ENCODE peak calls at places on chromosomes 13 and 19, in four cellular contexts. One of them, this sample, is unnamed.
A peak's percentile ranks its signal among the peaks of the same experiment; 100 is the strongest.

GRCh38 chr13:42680748-42681147 is 100.6 kb upstream of the FAM216B start:
- DNase-seq in fibroblast of lung: no peak
- DNase-seq in GM23338: peak; percentile 28
- DNase-seq in SK-N-SH: no peak
- DNase-seq in this sample: no peak

GRCh38 chr19:38617283-38617763 is 430 bp downstream of the MAP4K1 start:
- DNase-seq in fibroblast of lung: no peak
- DNase-seq in GM23338: no peak
- DNase-seq in SK-N-SH: no peak
- DNase-seq in this sample: no peak

GRCh38 chr13:49023441-49023840 is 47.7 kb downstream of the FNDC3A start:
- DNase-seq in fibroblast of lung: peak; percentile 88
- DNase-seq in GM23338: no peak
- DNase-seq in SK-N-SH: no peak
- DNase-seq in this sample: peak; percentile 67

GRCh38 chr19:38559428-38560401 is 58.0 kb downstream of the MAP4K1 start:
- DNase-seq in fibroblast of lung: peak; percentile 45
- DNase-seq in GM23338: no peak
- DNase-seq in SK-N-SH: no peak
- DNase-seq in this sample: peak; percentile 99

GRCh38 chr19:15563931-15564330 is 51.1 kb upstream of the CYP4F8 start:
- DNase-seq in fibroblast of lung: no peak
- DNase-seq in GM23338: no peak
- DNase-seq in SK-N-SH: no peak
- DNase-seq in this sample: no peak

GRCh38 chr13:101706651-101707050 is 254.2 kb downstream of the ITGBL1 start:
- DNase-seq in fibroblast of lung: peak; percentile 80
- DNase-seq in GM23338: no peak
- DNase-seq in SK-N-SH: no peak
- DNase-seq in this sample: peak; percentile 95

GRCh38 chr19:18441804-18442788 is 4.2 kb upstream of the ISYNA1 start:
- DNase-seq in fibroblast of lung: no peak
- DNase-seq in GM23338: peak; percentile 24
- DNase-seq in SK-N-SH: no peak
- DNase-seq in this sample: no peak

GRCh38 chr19:37564624-37565369 is 29.8 kb downstream of the ZNF571 start:
- DNase-seq in fibroblast of lung: no peak
- DNase-seq in GM23338: peak; percentile 27
- DNase-seq in SK-N-SH: no peak
- DNase-seq in this sample: no peak

GRCh38 chr13:84297246-84297645 is 415.0 kb upstream of the SLITRK1 start:
- DNase-seq in fibroblast of lung: peak; percentile 68
- DNase-seq in GM23338: no peak
- DNase-seq in SK-N-SH: no peak
- DNase-seq in this sample: no peak

GRCh38 chr19:29622191-29623070 is 16.3 kb downstream of the POP4 start:
- DNase-seq in fibroblast of lung: no peak
- DNase-seq in GM23338: no peak
- DNase-seq in SK-N-SH: peak; percentile 59
- DNase-seq in this sample: no peak

GRCh38 chr19:40756502-40757110 is 5.6 kb downstream of the SNRPA start:
- DNase-seq in fibroblast of lung: no peak
- DNase-seq in GM23338: no peak
- DNase-seq in SK-N-SH: no peak
- DNase-seq in this sample: peak; percentile 85

GRCh38 chr13:37868691-37869505 is 674 bp downstream of the TRPC4 start:
- DNase-seq in fibroblast of lung: peak; percentile 58
- DNase-seq in GM23338: peak; percentile 59
- DNase-seq in SK-N-SH: no peak
- DNase-seq in this sample: no peak

GRCh38 chr19:1648156-1648925 is 4.1 kb downstream of the TCF3 start:
- DNase-seq in fibroblast of lung: no peak
- DNase-seq in GM23338: no peak
- DNase-seq in SK-N-SH: no peak
- DNase-seq in this sample: no peak

GRCh38 chr13:36764957-36765356 is 54.1 kb upstream of the RFXAP start:
- DNase-seq in fibroblast of lung: no peak
- DNase-seq in GM23338: peak; percentile 74
- DNase-seq in SK-N-SH: no peak
- DNase-seq in this sample: no peak

GRCh38 chr19:29119582-29119981 is 93.4 kb downstream of the UQCRFS1 start:
- DNase-seq in fibroblast of lung: no peak
- DNase-seq in GM23338: peak; percentile 47
- DNase-seq in SK-N-SH: peak; percentile 17
- DNase-seq in this sample: no peak

GRCh38 chr13:30619731-30620130 is 2.0 kb downstream of the USPL1 start:
- DNase-seq in fibroblast of lung: no peak
- DNase-seq in GM23338: no peak
- DNase-seq in SK-N-SH: no peak
- DNase-seq in this sample: no peak

GRCh38 chr13:35472308-35473008 is 4.0 kb downstream of the MAB21L1 start:
- DNase-seq in fibroblast of lung: no peak
- DNase-seq in GM23338: peak; percentile 30
- DNase-seq in SK-N-SH: peak; percentile 52
- DNase-seq in this sample: no peak

GRCh38 chr13:97257800-97258799 is 36.0 kb downstream of the MBNL2 start:
- DNase-seq in fibroblast of lung: peak; percentile 96
- DNase-seq in GM23338: peak; percentile 79
- DNase-seq in SK-N-SH: no peak
- DNase-seq in this sample: peak; percentile 79

GRCh38 chr13:59424661-59425060 is 739.1 kb downstream of the DIAPH3 start:
- DNase-seq in fibroblast of lung: peak; percentile 62
- DNase-seq in GM23338: no peak
- DNase-seq in SK-N-SH: no peak
- DNase-seq in this sample: no peak

GRCh38 chr13:83940742-83941141 is 58.5 kb upstream of the SLITRK1 start:
- DNase-seq in fibroblast of lung: peak; percentile 38
- DNase-seq in GM23338: no peak
- DNase-seq in SK-N-SH: no peak
- DNase-seq in this sample: peak; percentile 80

GRCh38 chr19:48006762-48007161 is 12.3 kb downstream of the ELSPBP1 start:
- DNase-seq in fibroblast of lung: no peak
- DNase-seq in GM23338: peak; percentile 83
- DNase-seq in SK-N-SH: no peak
- DNase-seq in this sample: no peak

GRCh38 chr19:7515471-7516226 is at the start of gene ZNF358:
- DNase-seq in fibroblast of lung: peak; percentile 67
- DNase-seq in GM23338: peak; percentile 93
- DNase-seq in SK-N-SH: peak; percentile 98
- DNase-seq in this sample: no peak

GRCh38 chr19:55080915-55081772 is 5.5 kb downstream of the EPS8L1 start:
- DNase-seq in fibroblast of lung: peak; percentile 45
- DNase-seq in GM23338: peak; percentile 92
- DNase-seq in SK-N-SH: peak; percentile 94
- DNase-seq in this sample: peak; percentile 51

GRCh38 chr19:39587496-39587895 is 14.8 kb upstream of the LGALS13 start:
- DNase-seq in fibroblast of lung: no peak
- DNase-seq in GM23338: no peak
- DNase-seq in SK-N-SH: no peak
- DNase-seq in this sample: peak; percentile 20

GRCh38 chr19:49150106-49150943 is 4.9 kb downstream of the HRC start:
- DNase-seq in fibroblast of lung: peak; percentile 78
- DNase-seq in GM23338: peak; percentile 95
- DNase-seq in SK-N-SH: peak; percentile 95
- DNase-seq in this sample: peak; percentile 68

GRCh38 chr13:109784590-109785140 is 1.7 kb downstream of the IRS2 start:
- DNase-seq in fibroblast of lung: peak; percentile 72
- DNase-seq in GM23338: peak; percentile 79
- DNase-seq in SK-N-SH: peak; percentile 88
- DNase-seq in this sample: peak; percentile 65

GRCh38 chr19:1073063-1073955 is 6.3 kb downstream of the ARHGAP45 start:
- DNase-seq in fibroblast of lung: no peak
- DNase-seq in GM23338: no peak
- DNase-seq in SK-N-SH: no peak
- DNase-seq in this sample: no peak

GRCh38 chr19:37914908-37915307 is 7.9 kb downstream of the SIPA1L3 start:
- DNase-seq in fibroblast of lung: no peak
- DNase-seq in GM23338: no peak
- DNase-seq in SK-N-SH: no peak
- DNase-seq in this sample: no peak

GRCh38 chr13:42981317-42981716 is 10.7 kb downstream of the EPSTI1 start:
- DNase-seq in fibroblast of lung: peak; percentile 18
- DNase-seq in GM23338: no peak
- DNase-seq in SK-N-SH: no peak
- DNase-seq in this sample: no peak

GRCh38 chr13:46871557-46871956 is 25.3 kb downstream of the HTR2A start:
- DNase-seq in fibroblast of lung: no peak
- DNase-seq in GM23338: no peak
- DNase-seq in SK-N-SH: no peak
- DNase-seq in this sample: peak; percentile 37

GRCh38 chr13:46860734-46861133 is 36.1 kb downstream of the HTR2A start:
- DNase-seq in fibroblast of lung: peak; percentile 11
- DNase-seq in GM23338: no peak
- DNase-seq in SK-N-SH: peak; percentile 55
- DNase-seq in this sample: no peak

GRCh38 chr13:46864941-46865340 is 31.9 kb downstream of the HTR2A start:
- DNase-seq in fibroblast of lung: no peak
- DNase-seq in GM23338: no peak
- DNase-seq in SK-N-SH: no peak
- DNase-seq in this sample: no peak

GRCh38 chr13:46861959-46862358 is 34.9 kb downstream of the HTR2A start:
- DNase-seq in fibroblast of lung: no peak
- DNase-seq in GM23338: no peak
- DNase-seq in SK-N-SH: no peak
- DNase-seq in this sample: no peak

DNA sequence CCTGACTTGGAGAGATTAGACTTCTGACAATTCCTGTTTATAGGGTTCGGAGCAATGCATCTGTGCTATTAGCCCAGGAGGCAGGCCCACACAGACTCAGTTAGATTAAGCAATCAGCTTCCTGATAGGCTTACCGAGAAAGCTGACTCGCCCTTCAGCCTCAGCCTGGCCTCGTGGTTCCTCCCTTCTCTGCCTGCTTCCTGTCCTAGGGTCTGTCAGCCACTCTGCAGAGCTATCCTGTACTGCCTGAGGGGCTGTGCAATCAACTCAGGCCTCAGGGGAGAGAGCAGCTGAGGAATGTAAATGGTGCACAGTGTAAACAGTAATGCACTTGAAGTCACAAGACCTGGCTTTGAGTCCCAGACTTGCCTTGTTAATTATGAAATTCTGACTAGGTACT is 30.7 kb downstream of the HTR2A start:
- DNase-seq in fibroblast of lung: peak; percentile 21
- DNase-seq in GM23338: peak; percentile 15
- DNase-seq in SK-N-SH: peak; percentile 21
- DNase-seq in this sample: peak; percentile 57
- H3K4me2 ChIP-seq in fibroblast of lung: no peak overlapping the region
- H3K4me2 ChIP-seq in GM23338: no peak overlapping the region
- H3K4me2 ChIP-seq in SK-N-SH: no peak overlapping the region
- H3K4me2 ChIP-seq in this sample: no peak overlapping the region

GRCh38 chr13:75250526-75251183 is 231.3 kb downstream of the TBC1D4 start:
- DNase-seq in fibroblast of lung: peak; percentile 82
- DNase-seq in GM23338: no peak
- DNase-seq in SK-N-SH: no peak
- DNase-seq in this sample: peak; percentile 53

GRCh38 chr13:75255653-75256052 is 226.3 kb downstream of the TBC1D4 start:
- DNase-seq in fibroblast of lung: peak; percentile 11
- DNase-seq in GM23338: no peak
- DNase-seq in SK-N-SH: no peak
- DNase-seq in this sample: no peak

GRCh38 chr13:75255159-75255558 is 226.8 kb downstream of the TBC1D4 start:
- DNase-seq in fibroblast of lung: no peak
- DNase-seq in GM23338: no peak
- DNase-seq in SK-N-SH: no peak
- DNase-seq in this sample: no peak

GRCh38 chr13:75256922-75257321 is 225.0 kb downstream of the TBC1D4 start:
- DNase-seq in fibroblast of lung: peak; percentile 45
- DNase-seq in GM23338: no peak
- DNase-seq in SK-N-SH: no peak
- DNase-seq in this sample: peak; percentile 77

DNA sequence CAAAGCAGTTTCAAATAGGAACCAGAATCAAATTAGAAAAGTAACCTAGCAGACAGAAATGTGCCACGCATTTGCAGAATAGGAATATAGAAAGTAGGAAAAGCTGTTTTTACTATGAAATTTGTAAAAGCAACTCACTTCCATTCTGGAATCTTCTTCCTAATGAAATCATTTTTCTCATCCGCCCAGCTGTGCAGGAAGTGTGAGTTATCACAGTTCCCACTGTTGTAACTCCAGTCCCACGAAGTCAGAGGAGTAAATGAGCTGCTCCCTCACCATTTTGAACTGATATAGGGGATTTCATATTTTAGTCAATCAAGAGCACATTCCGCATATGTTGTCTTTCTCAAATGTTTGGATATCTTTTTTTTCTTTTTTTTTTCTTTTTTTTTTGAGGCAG is 230.8 kb downstream of the TBC1D4 start:
- DNase-seq in fibroblast of lung: no peak
- DNase-seq in GM23338: no peak
- DNase-seq in SK-N-SH: no peak
- DNase-seq in this sample: no peak
- H3K4me3 ChIP-seq in fibroblast of lung: no peak overlapping the region
- H3K4me3 ChIP-seq in GM23338: no peak overlapping the region
- H3K4me3 ChIP-seq in SK-N-SH: no peak overlapping the region
- H3K4me3 ChIP-seq in this sample: no peak overlapping the region

DNA sequence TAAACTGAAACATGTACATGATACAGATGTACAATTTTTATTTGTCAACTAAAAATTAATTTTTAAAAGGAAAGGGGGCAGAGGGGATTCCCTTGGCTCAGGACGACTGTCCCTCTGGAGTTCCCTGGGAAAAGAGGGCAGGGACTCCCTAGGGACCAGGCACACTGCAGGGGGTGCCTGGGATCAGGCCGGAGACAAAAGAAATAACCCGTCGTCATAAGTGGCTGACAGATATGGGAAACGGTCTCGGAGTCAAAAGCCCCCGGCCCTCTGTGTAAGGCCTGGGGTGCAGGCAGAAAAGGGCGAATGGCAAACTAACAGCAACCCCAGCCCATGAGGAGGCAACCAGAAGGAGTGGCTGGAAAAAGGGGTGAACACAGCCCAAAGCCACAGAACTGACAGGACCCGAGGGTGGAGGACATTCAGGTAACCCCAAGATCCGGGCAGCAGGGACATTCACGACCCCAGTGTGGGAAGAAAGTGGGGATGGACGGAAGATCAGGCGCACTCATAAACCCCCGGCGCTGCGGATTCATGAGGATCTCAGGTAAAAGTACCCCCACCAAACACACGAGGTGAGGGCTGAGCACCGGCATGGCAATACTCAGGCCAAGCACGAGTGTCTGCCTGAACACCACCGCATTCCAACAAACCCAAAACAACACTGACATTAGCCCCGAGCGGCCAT is 6.7 kb downstream of the MLLT1 start:
- DNase-seq in fibroblast of lung: no peak
- DNase-seq in GM23338: no peak
- DNase-seq in SK-N-SH: no peak
- DNase-seq in this sample: no peak
- H3K27ac ChIP-seq in fibroblast of lung: peak overlapping the region; percentile 96
- H3K27ac ChIP-seq in GM23338: peak overlapping the region; percentile 93
- H3K27ac ChIP-seq in SK-N-SH: peak overlapping the region; percentile 82
- H3K27ac ChIP-seq in this sample: peak overlapping the region; percentile 67

GRCh38 chr19:3881272-3882040 is 971 bp downstream of the ATCAY start:
- DNase-seq in fibroblast of lung: no peak
- DNase-seq in GM23338: peak; percentile 77
- DNase-seq in SK-N-SH: peak; percentile 81
- DNase-seq in this sample: no peak

GRCh38 chr19:3880471-3881271 is at the start of gene ATCAY:
- DNase-seq in fibroblast of lung: no peak
- DNase-seq in GM23338: peak; percentile 87
- DNase-seq in SK-N-SH: peak; percentile 95
- DNase-seq in this sample: no peak

GRCh38 chr19:3879656-3880055 is 829 bp upstream of the ATCAY start:
- DNase-seq in fibroblast of lung: no peak
- DNase-seq in GM23338: no peak
- DNase-seq in SK-N-SH: peak; percentile 52
- DNase-seq in this sample: no peak

GRCh38 chr19:3882041-3882384 is 1.5 kb downstream of the ATCAY start:
- DNase-seq in fibroblast of lung: no peak
- DNase-seq in GM23338: no peak
- DNase-seq in SK-N-SH: no peak
- DNase-seq in this sample: no peak
- H3K4me2 ChIP-seq in fibroblast of lung: no peak overlapping the region
- H3K4me2 ChIP-seq in GM23338: peak overlapping the region; percentile 97
- H3K4me2 ChIP-seq in SK-N-SH: no peak overlapping the region
- H3K4me2 ChIP-seq in this sample: no peak overlapping the region